ENCODE peak calls at places on chromosomes 1 and 21, in five cellular contexts. One of them, this sample, is unnamed.

GRCh38 chr1:165129568-165130164 is 226.8 kb downstream of the LMX1A start:
- DNase-seq in activated CD8-positive, alpha-beta T cell treated with anti-CD3 and anti-CD28 coated beads for 36 hours: peak; percentile 68
- DNase-seq in cardiac fibroblast: peak; percentile 44
- DNase-seq in CD8-positive, alpha-beta T cell: no peak
- DNase-seq in hepatocyte: peak; percentile 88
- DNase-seq in this sample: peak; percentile 33

GRCh38 chr1:167332503-167332902 is 111.8 kb downstream of the POU2F1 start:
- DNase-seq in cardiac fibroblast: peak; percentile 37
- DNase-seq in activated CD8-positive, alpha-beta T cell treated with anti-CD3 and anti-CD28 coated beads for 36 hours: no peak
- DNase-seq in CD8-positive, alpha-beta T cell: no peak
- DNase-seq in hepatocyte: no peak
- DNase-seq in this sample: no peak

GRCh38 chr1:184056921-184057496 is 5.5 kb downstream of the TSEN15 start:
- DNase-seq in activated CD8-positive, alpha-beta T cell treated with anti-CD3 and anti-CD28 coated beads for 36 hours: no peak
- DNase-seq in cardiac fibroblast: peak; percentile 80
- DNase-seq in hepatocyte: no peak
- DNase-seq in CD8-positive, alpha-beta T cell: no peak
- DNase-seq in this sample: no peak

GRCh38 chr1:31687601-31688000 is 16.2 kb downstream of the COL16A1 start:
- DNase-seq in hepatocyte: no peak
- DNase-seq in cardiac fibroblast: no peak
- DNase-seq in CD8-positive, alpha-beta T cell: no peak
- DNase-seq in activated CD8-positive, alpha-beta T cell treated with anti-CD3 and anti-CD28 coated beads for 36 hours: no peak
- DNase-seq in this sample: no peak

GRCh38 chr21:36798461-36798860 is 99.5 kb downstream of the SIM2 start:
- DNase-seq in cardiac fibroblast: no peak
- DNase-seq in hepatocyte: no peak
- DNase-seq in CD8-positive, alpha-beta T cell: no peak
- DNase-seq in activated CD8-positive, alpha-beta T cell treated with anti-CD3 and anti-CD28 coated beads for 36 hours: no peak
- DNase-seq in this sample: no peak

GRCh38 chr1:76390451-76390850 is 315.9 kb downstream of the ST6GALNAC3 start:
- DNase-seq in hepatocyte: peak; percentile 7
- DNase-seq in activated CD8-positive, alpha-beta T cell treated with anti-CD3 and anti-CD28 coated beads for 36 hours: no peak
- DNase-seq in CD8-positive, alpha-beta T cell: no peak
- DNase-seq in cardiac fibroblast: no peak
- DNase-seq in this sample: no peak

GRCh38 chr21:45839274-45839673 is 142.3 kb upstream of the COL6A1 start:
- DNase-seq in hepatocyte: no peak
- DNase-seq in cardiac fibroblast: no peak
- DNase-seq in CD8-positive, alpha-beta T cell: no peak
- DNase-seq in activated CD8-positive, alpha-beta T cell treated with anti-CD3 and anti-CD28 coated beads for 36 hours: no peak
- DNase-seq in this sample: no peak

GRCh38 chr1:6208723-6209660 is 3.1 kb downstream of the RNF207 start:
- DNase-seq in activated CD8-positive, alpha-beta T cell treated with anti-CD3 and anti-CD28 coated beads for 36 hours: peak; percentile 36
- DNase-seq in cardiac fibroblast: peak; percentile 54
- DNase-seq in hepatocyte: peak; percentile 72
- DNase-seq in CD8-positive, alpha-beta T cell: no peak
- DNase-seq in this sample: peak; percentile 77

GRCh38 chr21:28444131-28444530 is 548.5 kb downstream of the LTN1 start:
- DNase-seq in cardiac fibroblast: peak; percentile 46
- DNase-seq in hepatocyte: no peak
- DNase-seq in CD8-positive, alpha-beta T cell: no peak
- DNase-seq in activated CD8-positive, alpha-beta T cell treated with anti-CD3 and anti-CD28 coated beads for 36 hours: no peak
- DNase-seq in this sample: no peak

DNA sequence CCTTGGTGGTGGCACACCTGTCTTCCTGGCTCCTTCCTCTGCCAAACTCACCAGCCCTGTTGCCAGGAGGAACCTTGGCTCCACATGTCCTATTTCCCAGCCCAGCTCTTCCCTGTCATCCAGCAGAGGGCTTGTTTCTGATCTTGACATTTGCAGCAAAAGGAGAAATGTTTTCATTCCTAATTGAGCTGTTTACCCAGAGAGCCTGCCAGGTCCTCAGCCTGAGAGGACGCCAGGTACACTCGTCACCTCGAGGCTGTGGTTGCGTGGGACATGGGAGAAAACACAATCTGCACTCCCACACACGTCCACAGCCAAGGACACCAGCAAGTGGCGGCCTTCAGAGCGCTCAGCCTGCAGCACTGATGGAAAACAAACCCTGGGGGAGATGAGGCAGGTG is 132.8 kb upstream of the CD34 start:
- DNase-seq in CD8-positive, alpha-beta T cell: no peak
- DNase-seq in activated CD8-positive, alpha-beta T cell treated with anti-CD3 and anti-CD28 coated beads for 36 hours: no peak
- DNase-seq in cardiac fibroblast: no peak
- DNase-seq in hepatocyte: no peak
- DNase-seq in this sample: no peak
- TF ChIP-seq CTCF in CD8-positive, alpha-beta T cell: no peak
- TF ChIP-seq CTCF in activated CD8-positive, alpha-beta T cell treated with anti-CD3 and anti-CD28 coated beads for 36 hours: no peak
- TF ChIP-seq CTCF in cardiac fibroblast: no peak
- TF ChIP-seq CTCF in hepatocyte: no peak
- TF ChIP-seq CTCF in this sample: no peak

GRCh38 chr1:113219377-113219776 is 146.4 kb downstream of the LRIG2 start:
- DNase-seq in hepatocyte: no peak
- DNase-seq in CD8-positive, alpha-beta T cell: no peak
- DNase-seq in activated CD8-positive, alpha-beta T cell treated with anti-CD3 and anti-CD28 coated beads for 36 hours: peak; percentile 2
- DNase-seq in cardiac fibroblast: no peak
- DNase-seq in this sample: no peak
- TF ChIP-seq CTCF in hepatocyte: no peak
- TF ChIP-seq CTCF in CD8-positive, alpha-beta T cell: no peak
- TF ChIP-seq CTCF in activated CD8-positive, alpha-beta T cell treated with anti-CD3 and anti-CD28 coated beads for 36 hours: no peak
- TF ChIP-seq CTCF in cardiac fibroblast: peak; percentile 32
- TF ChIP-seq CTCF in this sample: peak; percentile 27

DNA sequence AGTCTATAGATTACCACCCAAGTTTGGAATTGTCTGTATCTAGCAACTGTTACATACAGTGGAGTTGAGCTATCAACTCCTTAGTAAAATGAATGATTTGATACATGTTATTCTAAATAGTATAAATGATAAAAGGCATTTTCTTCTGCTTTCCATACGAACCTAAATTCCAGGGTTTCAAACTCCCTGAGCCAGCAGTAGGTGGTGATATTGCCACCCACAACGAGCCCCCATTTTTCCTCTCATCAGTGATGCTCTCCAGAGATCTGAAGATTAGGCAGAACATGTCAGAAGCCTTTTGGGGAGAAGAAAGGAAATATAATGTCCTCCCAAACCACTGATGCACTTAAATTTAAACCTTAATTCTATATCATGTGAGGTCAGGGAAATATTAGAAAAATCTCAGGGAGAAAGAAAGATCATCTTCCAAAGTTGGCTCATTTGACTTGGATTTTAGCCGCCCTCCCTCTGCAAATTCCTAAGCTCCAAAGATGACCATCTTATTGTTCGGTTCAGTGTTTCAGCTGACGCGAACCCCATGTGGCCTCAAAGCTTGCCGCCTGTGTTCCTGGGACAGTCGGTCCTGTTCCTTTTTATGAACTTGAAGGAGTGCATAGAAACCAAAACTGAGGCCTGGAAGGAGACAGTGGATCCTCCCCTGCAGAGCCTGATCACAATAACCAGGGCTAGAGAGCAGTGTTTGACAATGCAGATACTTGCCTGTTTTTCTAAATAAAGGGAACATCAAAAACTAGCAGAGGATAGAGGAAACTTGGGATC is 2.3 kb downstream of the EVA1C start:
- DNase-seq in cardiac fibroblast: peak; percentile 67
- DNase-seq in hepatocyte: peak; percentile 21
- DNase-seq in CD8-positive, alpha-beta T cell: no peak
- DNase-seq in activated CD8-positive, alpha-beta T cell treated with anti-CD3 and anti-CD28 coated beads for 36 hours: no peak
- DNase-seq in this sample: no peak
- TF ChIP-seq CTCF in cardiac fibroblast: peak; percentile 58
- TF ChIP-seq CTCF in hepatocyte: peak; percentile 37
- TF ChIP-seq CTCF in CD8-positive, alpha-beta T cell: no peak
- TF ChIP-seq CTCF in activated CD8-positive, alpha-beta T cell treated with anti-CD3 and anti-CD28 coated beads for 36 hours: no peak
- TF ChIP-seq CTCF in this sample: no peak

GRCh38 chr1:65527211-65527610 is 106.7 kb downstream of the LEPR start:
- DNase-seq in hepatocyte: no peak
- DNase-seq in activated CD8-positive, alpha-beta T cell treated with anti-CD3 and anti-CD28 coated beads for 36 hours: no peak
- DNase-seq in cardiac fibroblast: peak; percentile 69
- DNase-seq in CD8-positive, alpha-beta T cell: no peak
- DNase-seq in this sample: peak; percentile 24

GRCh38 chr1:65525297-65526048 is 105.0 kb downstream of the LEPR start:
- DNase-seq in CD8-positive, alpha-beta T cell: no peak
- DNase-seq in cardiac fibroblast: peak; percentile 44
- DNase-seq in hepatocyte: peak; percentile 20
- DNase-seq in activated CD8-positive, alpha-beta T cell treated with anti-CD3 and anti-CD28 coated beads for 36 hours: peak; percentile 4
- DNase-seq in this sample: peak; percentile 18

GRCh38 chr1:65526049-65526556 is 105.6 kb downstream of the LEPR start:
- DNase-seq in activated CD8-positive, alpha-beta T cell treated with anti-CD3 and anti-CD28 coated beads for 36 hours: no peak
- DNase-seq in cardiac fibroblast: no peak
- DNase-seq in hepatocyte: no peak
- DNase-seq in CD8-positive, alpha-beta T cell: no peak
- DNase-seq in this sample: peak; percentile 11

GRCh38 chr1:65527672-65528071 is 107.2 kb downstream of the LEPR start:
- DNase-seq in cardiac fibroblast: peak; percentile 27
- DNase-seq in CD8-positive, alpha-beta T cell: no peak
- DNase-seq in hepatocyte: no peak
- DNase-seq in activated CD8-positive, alpha-beta T cell treated with anti-CD3 and anti-CD28 coated beads for 36 hours: no peak
- DNase-seq in this sample: no peak

GRCh38 chr1:65528104-65528503 is 107.6 kb downstream of the LEPR start:
- DNase-seq in CD8-positive, alpha-beta T cell: no peak
- DNase-seq in activated CD8-positive, alpha-beta T cell treated with anti-CD3 and anti-CD28 coated beads for 36 hours: no peak
- DNase-seq in hepatocyte: no peak
- DNase-seq in cardiac fibroblast: peak; percentile 28
- DNase-seq in this sample: no peak
- TF ChIP-seq CTCF in CD8-positive, alpha-beta T cell: no peak
- TF ChIP-seq CTCF in activated CD8-positive, alpha-beta T cell treated with anti-CD3 and anti-CD28 coated beads for 36 hours: no peak
- TF ChIP-seq CTCF in hepatocyte: peak; percentile 14
- TF ChIP-seq CTCF in cardiac fibroblast: peak; percentile 40
- TF ChIP-seq CTCF in this sample: no peak

GRCh38 chr1:233237623-233238022 is 57.9 kb downstream of the PCNX2 start:
- DNase-seq in CD8-positive, alpha-beta T cell: no peak
- DNase-seq in hepatocyte: no peak
- DNase-seq in cardiac fibroblast: no peak
- DNase-seq in activated CD8-positive, alpha-beta T cell treated with anti-CD3 and anti-CD28 coated beads for 36 hours: no peak
- DNase-seq in this sample: no peak
- TF ChIP-seq CTCF in CD8-positive, alpha-beta T cell: no peak
- TF ChIP-seq CTCF in hepatocyte: no peak
- TF ChIP-seq CTCF in cardiac fibroblast: no peak
- TF ChIP-seq CTCF in activated CD8-positive, alpha-beta T cell treated with anti-CD3 and anti-CD28 coated beads for 36 hours: no peak
- TF ChIP-seq CTCF in this sample: no peak

DNA sequence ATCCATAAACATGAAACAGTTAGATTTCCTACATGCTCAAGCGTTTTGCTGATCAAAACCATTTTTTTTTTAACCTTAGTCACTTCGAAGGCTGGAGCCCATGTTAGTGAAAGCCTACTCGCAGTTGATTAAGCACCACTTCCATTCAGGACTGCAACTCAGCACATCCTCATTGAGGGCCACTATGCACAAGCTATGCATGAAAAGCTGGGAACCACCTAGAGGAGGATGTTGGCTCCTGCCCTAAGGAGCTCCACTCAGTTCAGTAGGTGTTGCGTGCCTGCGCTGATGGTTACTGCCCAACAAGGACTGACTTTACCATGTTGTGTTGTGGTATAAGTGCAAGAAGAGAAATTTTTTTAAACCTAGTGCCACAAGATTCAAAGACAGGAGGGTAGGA is 181.4 kb upstream of the L1TD1 start:
- DNase-seq in activated CD8-positive, alpha-beta T cell treated with anti-CD3 and anti-CD28 coated beads for 36 hours: no peak
- DNase-seq in cardiac fibroblast: no peak
- DNase-seq in CD8-positive, alpha-beta T cell: no peak
- DNase-seq in hepatocyte: no peak
- DNase-seq in this sample: no peak
- TF ChIP-seq CTCF in activated CD8-positive, alpha-beta T cell treated with anti-CD3 and anti-CD28 coated beads for 36 hours: no peak
- TF ChIP-seq CTCF in cardiac fibroblast: no peak
- TF ChIP-seq CTCF in CD8-positive, alpha-beta T cell: no peak
- TF ChIP-seq CTCF in hepatocyte: no peak
- TF ChIP-seq CTCF in this sample: no peak